ENCODE peak calls at places on chromosomes 4 and X, in nine cellular contexts. H, Q, N, O, T, Z, D, C and K are unnamed samples.

GRCh38 chrX:16771483-16772398 is 14.5 kb upstream of the TXLNG start:
- DNase-seq in D (peak), T (peak), N (peak), O (no peak), Z (peak), H (peak), C (peak), Q (peak), K (peak)

GRCh38 chrX:102976793-102977495 is 39.9 kb downstream of the RAB40AL start:
- DNase-seq in H (peak), T (peak), C (peak), N (peak), Q (peak), Z (peak), O (no peak), D (no peak), K (no peak)

GRCh38 chr4:113288257-113288656 is 238.8 kb downstream of the ANK2 start:
- DNase-seq in Q (no peak), T (no peak), H (no peak), Z (no peak), C (no peak), N (no peak), D (no peak), O (no peak), K (no peak)

GRCh38 chr4:41363384-41363981 is 106.8 kb downstream of the UCHL1 start:
- DNase-seq in T (no peak), H (peak), Z (no peak), O (no peak), Q (peak), C (peak), D (peak), N (peak), K (peak)

GRCh38 chr4:77193511-77194236 is 36.7 kb downstream of the CCNG2 start:
- DNase-seq in H (no peak), T (no peak), O (peak), Z (no peak), C (no peak), Q (no peak), D (no peak), N (no peak), K (no peak)

GRCh38 chr4:106746451-106746850 is 289.7 kb downstream of the DKK2 start:
- DNase-seq in Z (no peak), N (no peak), H (peak), T (no peak), Q (peak), C (no peak), D (no peak), O (no peak), K (peak)

GRCh38 chrX:147069926-147070325 is 255.4 kb upstream of the CXorf51A start:
- DNase-seq in C (no peak), O (no peak), N (peak), T (no peak), Z (no peak), H (peak), D (no peak), Q (no peak), K (no peak)

GRCh38 chr4:76949293-76950051 is at the start of gene SEPTIN11:
- DNase-seq in Q (peak), Z (peak), D (peak), O (peak), N (peak), C (no peak), H (peak), T (peak), K (peak)

GRCh38 chr4:170109586-170110289 is 20.0 kb upstream of the AADAT start:
- DNase-seq in D (no peak), N (no peak), O (no peak), T (no peak), Z (no peak), Q (peak), C (no peak), H (peak), K (no peak)

GRCh38 chr4:1201851-1202525 is 29.6 kb upstream of the SPON2 start:
- DNase-seq in O (peak), Q (peak), Z (no peak), N (no peak), T (no peak), C (no peak), H (peak), D (no peak), K (peak)

GRCh38 chr4:153174821-153175567 is 29.2 kb upstream of the TRIM2 start:
- DNase-seq in Q (no peak), Z (no peak), O (peak), C (no peak), N (no peak), T (no peak), H (no peak), D (no peak), K (no peak)

GRCh38 chrX:103240155-103240554 is 14.8 kb downstream of the TCEAL8 start:
- DNase-seq in O (no peak), T (no peak), Z (no peak), D (no peak), H (no peak), N (no peak), Q (no peak), C (no peak), K (no peak)

GRCh38 chr4:15001248-15001824 is 945 bp upstream of the CPEB2 start:
- DNase-seq in Q (peak), N (peak), T (peak), O (peak), C (peak), H (peak), D (peak), Z (no peak), K (peak)

GRCh38 chr4:77927991-77928925 is 65.6 kb downstream of the MRPL1 start:
- DNase-seq in D (no peak), C (peak), H (peak), Z (no peak), Q (peak), T (peak), O (no peak), N (peak), K (peak)

GRCh38 chr4:89704651-89705395 is 132.1 kb downstream of the SNCA start:
- DNase-seq in H (no peak), O (no peak), T (no peak), Q (peak), Z (no peak), C (no peak), D (no peak), N (no peak), K (no peak)

GRCh38 chr4:183140911-183141320 is 41.9 kb downstream of the WWC2 start:
- DNase-seq in N (no peak), T (no peak), H (peak), C (no peak), O (no peak), Z (no peak), D (no peak), Q (peak), K (peak)

GRCh38 chr4:22063613-22064012 is 115.0 kb upstream of the KCNIP4 start:
- DNase-seq in O (no peak), C (no peak), Z (no peak), H (peak), Q (no peak), T (no peak), D (no peak), N (no peak), K (no peak)

GRCh38 chr4:90769251-90769650 is 642.1 kb downstream of the CCSER1 start:
- DNase-seq in Z (no peak), D (peak), N (no peak), H (no peak), C (no peak), O (no peak), Q (peak), T (no peak), K (no peak)

GRCh38 chr4:2583092-2583491 is 46.6 kb downstream of the FAM193A start:
- DNase-seq in C (no peak), O (peak), T (no peak), Q (no peak), H (no peak), D (no peak), N (no peak), Z (no peak), K (no peak)

GRCh38 chr4:67286724-67287123 is 258.6 kb downstream of the CENPC start:
- DNase-seq in C (no peak), N (no peak), O (no peak), T (no peak), H (no peak), Q (no peak), D (no peak), Z (no peak), K (no peak)

GRCh38 chr4:162952232-162952631 is 214.5 kb downstream of the NAF1 start:
- DNase-seq in N (peak), H (peak), D (no peak), T (peak), O (no peak), Q (peak), C (peak), Z (peak), K (peak)

GRCh38 chr4:115219315-115219840 is 106.0 kb upstream of the NDST4 start:
- DNase-seq in H (no peak), T (no peak), Q (no peak), O (no peak), C (no peak), N (no peak), D (no peak), Z (no peak), K (no peak)

GRCh38 chr4:828641-829271 is 2.8 kb upstream of the CPLX1 start:
- DNase-seq in T (peak), N (no peak), O (peak), Z (no peak), D (no peak), H (peak), C (no peak), Q (no peak), K (no peak)

GRCh38 chr4:3712112-3712805 is 53.9 kb upstream of the ADRA2C start:
- DNase-seq in T (no peak), C (no peak), N (no peak), Q (no peak), O (no peak), H (no peak), D (no peak), Z (no peak), K (no peak)

GRCh38 chr4:172168888-172169287 is 355.7 kb downstream of the GALNTL6 start:
- DNase-seq in T (no peak), Q (no peak), N (no peak), Z (no peak), D (no peak), O (no peak), C (no peak), H (no peak), K (no peak)

GRCh38 chr4:87806520-87806919 is 7.2 kb downstream of the IBSP start:
- DNase-seq in D (no peak), Z (no peak), H (peak), Q (peak), T (no peak), N (peak), C (no peak), O (no peak), K (peak)

GRCh38 chr4:101414496-101414895 is 67.2 kb upstream of the PPP3CA start:
- DNase-seq in C (no peak), O (no peak), H (no peak), D (no peak), Q (no peak), Z (no peak), N (no peak), T (no peak), K (no peak)

GRCh38 chr4:29277381-29277780 is 1442.8 kb upstream of the PCDH7 start:
- DNase-seq in Q (peak), N (peak), C (no peak), D (peak), T (no peak), O (no peak), H (peak), Z (peak), K (peak)

GRCh38 chrX:132407704-132408103 is 81.1 kb downstream of the MBNL3 start:
- DNase-seq in C (no peak), D (no peak), Z (no peak), Q (no peak), N (no peak), H (no peak), T (no peak), O (no peak), K (no peak)

GRCh38 chr4:39357002-39357401 is 9.2 kb downstream of the RFC1 start:
- DNase-seq in Q (no peak), D (no peak), C (no peak), T (no peak), O (no peak), Z (no peak), N (no peak), H (no peak), K (no peak)

GRCh38 chr4:28225005-28225404 is 1364.4 kb downstream of the STIM2 start:
- DNase-seq in Q (peak), H (peak), T (peak), O (no peak), C (peak), D (peak), N (peak), Z (peak), K (peak)

GRCh38 chrX:44400588-44400987 is 57.1 kb upstream of the EFHC2 start:
- DNase-seq in H (peak), N (peak), Z (peak), Q (peak), D (peak), O (no peak), C (peak), T (peak), K (peak)

GRCh38 chr4:143381171-143382118 is 44.8 kb downstream of the GAB1 start:
- DNase-seq in H (peak), T (no peak), C (peak), N (peak), Z (no peak), D (peak), Q (peak), O (peak), K (peak)

GRCh38 chr4:172785623-172786022 is 383.0 kb upstream of the GALNT7 start:
- DNase-seq in H (no peak), D (no peak), Q (peak), T (no peak), O (no peak), C (no peak), N (peak), Z (no peak), K (no peak)

GRCh38 chr4:108751321-108751720 is 11.5 kb downstream of the ETNPPL start:
- DNase-seq in Q (no peak), H (no peak), O (no peak), D (no peak), N (no peak), T (no peak), Z (no peak), C (no peak), K (no peak)

GRCh38 chrX:65658229-65658628 is 9.2 kb upstream of the MSN start:
- DNase-seq in T (no peak), C (no peak), Z (no peak), Q (no peak), O (no peak), N (no peak), D (no peak), H (no peak), K (no peak)